ENCODE peak calls at places on chromosomes 7 and 10, in seven cellular contexts. P is HepG2, K is SK-N-SH, X is HCT116, N is H1, I is GM12878, T is K562. R is an unnamed sample.

GRCh38 chr7:129605960-129606644 is 5.4 kb upstream of the NRF1 start:
- DNase-seq in K (no peak), I (no peak), N (no peak), P (no peak), X (no peak), T (no peak), R (no peak)

GRCh38 chr10:85888004-85888403 is 478.6 kb downstream of the GRID1 start:
- DNase-seq in I (no peak), K (no peak), T (no peak), N (no peak), P (peak; percentile 64), X (no peak), R (no peak)

GRCh38 chr10:51524041-51524440 is 175.4 kb downstream of the CSTF2T start:
- DNase-seq in T (no peak), I (no peak), P (no peak), K (no peak), N (no peak), X (no peak), R (no peak)

GRCh38 chr10:79182763-79183467 is 114.1 kb downstream of the ZMIZ1 start:
- DNase-seq in P (no peak), I (no peak), X (no peak), K (no peak), N (no peak), T (no peak), R (no peak)

GRCh38 chr7:112873831-112874553 is 83.8 kb upstream of the TMEM168 start:
- DNase-seq in P (no peak), K (no peak), N (no peak), I (peak; percentile 4), X (no peak), T (no peak), R (no peak)

GRCh38 chr10:76729804-76730203 is 907.8 kb downstream of the KCNMA1 start:
- DNase-seq in T (no peak), X (no peak), P (no peak), N (no peak), K (peak; percentile 36), I (no peak), R (no peak)

GRCh38 chr7:105718511-105718925 is 137.2 kb upstream of the EFCAB10 start:
- DNase-seq in N (no peak), I (no peak), P (no peak), T (no peak), K (no peak), X (peak; percentile 3), R (no peak)

GRCh38 chr7:44973610-44974401 is 5.0 kb downstream of the MYO1G start:
- DNase-seq in I (no peak), N (no peak), X (no peak), P (peak; percentile 34), K (peak; percentile 75), T (peak; percentile 65), R (no peak)

GRCh38 chr10:110686941-110687340 is 42.8 kb downstream of the RBM20 start:
- DNase-seq in I (no peak), X (no peak), T (no peak), N (no peak), K (no peak), P (no peak), R (no peak)

GRCh38 chr7:27210441-27211083 is 10.7 kb upstream of the HOXA13 start:
- DNase-seq in I (no peak), X (no peak), T (peak; percentile 68), N (no peak), K (peak; percentile 85), P (no peak), R (peak; percentile 66)

GRCh38 chr10:118482393-118483331 is 112.8 kb downstream of the PRLHR start:
- DNase-seq in T (peak; percentile 56), X (no peak), K (no peak), N (no peak), P (no peak), I (no peak), R (no peak)

GRCh38 chr10:101773923-101774588 is 1.9 kb downstream of the FGF8 start:
- DNase-seq in P (no peak), K (peak; percentile 16), T (no peak), X (no peak), N (no peak), I (no peak), R (no peak)

GRCh38 chr7:150450491-150450992 is at the start of gene GIMAP8:
- DNase-seq in P (no peak), N (no peak), I (no peak), T (no peak), K (no peak), X (no peak), R (no peak)

GRCh38 chr7:81029523-81029922 is 110.7 kb upstream of the SEMA3C start:
- DNase-seq in K (peak; percentile 42), T (no peak), N (no peak), I (no peak), P (no peak), X (no peak), R (no peak)

GRCh38 chr10:26468691-26469090 is 30.6 kb downstream of the APBB1IP start:
- DNase-seq in T (no peak), X (no peak), I (no peak), N (no peak), P (no peak), K (no peak), R (no peak)

GRCh38 chr10:108808228-108808627 is 1115.1 kb downstream of the XPNPEP1 start:
- DNase-seq in X (no peak), N (no peak), K (no peak), T (no peak), I (no peak), P (no peak), R (no peak)

GRCh38 chr10:68560201-68560915 is at the start of gene TET1:
- DNase-seq in I (no peak), P (peak; percentile 64), X (peak; percentile 33), N (peak; percentile 59), T (peak; percentile 90), K (peak; percentile 91), R (peak; percentile 71)

GRCh38 chr10:23284155-23284554 is 60.4 kb downstream of the C10orf67 start:
- DNase-seq in I (no peak), T (no peak), P (no peak), K (no peak), N (no peak), X (no peak), R (no peak)

GRCh38 chr7:42734568-42734967 is 177.3 kb downstream of the C7orf25 start:
- DNase-seq in I (no peak), N (no peak), P (no peak), X (no peak), K (no peak), T (no peak), R (no peak)

GRCh38 chr7:37009282-37009681 is 285.0 kb upstream of the AOAH start:
- DNase-seq in X (no peak), T (no peak), N (no peak), K (no peak), I (no peak), P (no peak), R (no peak)

GRCh38 chr10:27157150-27157549 is 2.0 kb downstream of the MASTL start:
- DNase-seq in I (no peak), T (no peak), K (no peak), N (no peak), X (no peak), P (peak; percentile 34), R (no peak)

DNA sequence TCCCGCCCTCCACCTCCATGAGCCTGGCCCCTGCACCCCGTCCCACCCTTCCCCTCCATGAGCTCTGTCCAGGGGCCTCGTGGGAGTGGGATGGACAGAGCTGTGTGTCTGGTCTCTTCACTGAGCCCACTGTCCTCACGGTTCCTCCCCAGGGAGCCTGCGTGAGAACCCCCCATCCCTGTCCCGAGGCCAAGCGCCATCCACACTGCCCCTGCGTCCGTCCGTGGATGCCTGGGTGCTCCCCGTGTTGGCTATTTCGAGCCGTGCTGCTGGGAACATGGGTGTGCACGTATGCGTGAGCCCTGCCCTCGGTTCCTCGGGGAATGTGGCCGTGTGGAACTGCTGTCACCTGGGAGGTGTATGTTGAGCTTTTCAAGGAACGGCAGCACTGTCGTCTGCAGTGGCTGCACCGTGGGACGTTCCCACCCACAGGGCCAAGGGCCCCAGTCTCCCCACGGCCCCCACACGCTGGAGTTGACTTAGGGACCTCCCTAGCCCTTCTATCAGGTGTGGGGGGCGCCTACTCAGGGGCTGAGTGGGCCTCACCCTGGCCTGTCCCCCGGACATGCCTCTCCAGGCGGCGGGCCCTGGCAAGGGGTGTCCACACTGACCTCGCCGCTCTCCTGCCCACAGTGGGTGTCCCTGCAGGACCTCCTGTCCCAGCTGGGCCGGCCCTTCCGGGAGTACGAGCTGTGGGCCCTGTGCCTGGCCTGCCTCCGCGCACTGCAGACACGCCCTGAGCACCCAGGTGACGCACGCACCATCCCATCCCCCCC is 28.1 kb downstream of the KNDC1 start:
- DNase-seq in K (no peak), I (no peak), N (no peak), T (no peak), P (no peak), X (no peak), R (no peak)
- TF ChIP-seq JUND in K (no peak), I (no peak), N (no peak), T (no peak), P (no peak), X (no peak), R (no peak)

DNA sequence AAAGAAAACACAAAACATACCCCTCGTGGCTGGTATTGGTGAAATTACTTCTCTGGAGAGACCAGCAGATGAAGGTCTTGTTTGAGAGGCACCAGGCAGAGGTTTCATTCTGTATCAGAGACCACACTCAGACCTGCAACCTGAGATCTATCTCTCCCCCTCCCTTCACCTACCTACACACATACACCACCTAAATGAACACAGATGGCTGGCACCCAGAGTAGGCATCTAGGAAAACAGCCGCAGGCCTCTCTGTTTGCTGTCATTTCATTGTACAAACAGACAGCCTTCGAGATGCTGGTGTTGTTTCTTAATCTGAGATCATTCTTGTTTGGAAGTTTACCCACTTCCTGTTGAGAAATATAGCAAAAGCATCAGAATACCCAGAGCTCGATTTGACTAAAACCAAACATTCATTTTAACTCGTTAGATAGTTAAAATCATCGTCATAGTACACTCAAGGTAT is 173.9 kb upstream of the SLC25A13 start:
- DNase-seq in K (peak; percentile 33), X (no peak), I (peak; percentile 3), P (no peak), N (no peak), T (no peak), R (peak; percentile 15)
- TF ChIP-seq JUND in K (no peak), X (no peak), I (no peak), P (no peak), N (no peak), T (no peak), R (no peak)

GRCh38 chr7:55160539-55160938 is 141.7 kb downstream of the EGFR start:
- DNase-seq in I (no peak), T (no peak), N (no peak), K (no peak), P (no peak), X (no peak), R (no peak)
- TF ChIP-seq JUND in I (no peak), T (no peak), N (no peak), K (no peak), P (no peak), X (no peak), R (no peak)

DNA sequence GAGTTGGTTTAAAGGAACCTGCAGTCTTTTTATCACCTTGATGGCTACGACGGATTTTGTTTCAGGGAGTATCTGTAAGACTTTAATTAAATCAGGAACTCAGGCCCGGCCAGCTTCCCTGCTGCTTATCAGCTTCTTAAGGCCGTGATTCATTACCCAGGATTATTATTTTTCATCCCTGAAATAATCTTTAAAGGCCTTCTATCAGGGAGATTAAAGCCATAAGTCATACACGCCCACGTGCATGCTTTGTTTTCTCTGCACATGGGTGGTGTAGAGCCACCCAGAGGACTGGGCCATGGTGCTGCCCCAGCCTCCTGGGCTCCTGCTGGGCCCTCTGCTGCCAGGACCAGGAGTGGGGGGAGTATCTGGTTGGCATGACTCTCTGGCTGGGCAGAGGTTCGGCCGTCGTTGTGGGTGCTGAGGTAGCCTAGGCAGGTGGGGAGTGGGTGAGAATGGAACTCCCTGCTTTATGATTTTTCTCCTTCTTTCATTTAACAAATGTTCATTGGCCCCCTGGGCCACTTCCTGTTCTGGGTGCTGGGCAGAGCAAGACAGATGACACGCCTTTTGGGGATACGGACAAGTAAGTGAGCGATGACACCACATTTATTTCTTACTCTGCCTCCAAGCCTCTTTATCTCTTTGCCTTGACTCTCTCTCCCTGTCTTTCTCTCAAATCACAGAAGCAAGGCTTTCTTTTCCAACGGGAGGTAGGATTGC is 39.0 kb upstream of the PCBD1 start:
- DNase-seq in K (peak; percentile 44), X (no peak), I (no peak), P (no peak), N (no peak), T (no peak), R (no peak)
- TF ChIP-seq JUND in K (no peak), X (no peak), I (no peak), P (no peak), N (no peak), T (no peak), R (no peak)

R was measured in T47D.